ENCODE peak calls at places on chromosomes 13 and 19, in seven cellular contexts. B, Z, E, L, H, N and P are unnamed samples.

GRCh38 chr13:110807546-110807945 is 94.0 kb downstream of the ING1 start:
- DNase-seq in E (no peak), Z (no peak), N (no peak), L (no peak), B (no peak), H (no peak), P (no peak)

GRCh38 chr19:13163609-13164364 is 13.6 kb downstream of the IER2 start:
- DNase-seq in B (peak; percentile 94), L (peak; percentile 54), N (peak; percentile 54), Z (peak; percentile 36), H (peak; percentile 76), E (peak; percentile 73), P (peak; percentile 66)

GRCh38 chr13:45337395-45337794 is 3.6 kb downstream of the TPT1 start:
- DNase-seq in B (no peak), N (no peak), Z (no peak), L (no peak), H (no peak), E (no peak), P (no peak)

GRCh38 chr19:49927526-49928264 is 1.3 kb upstream of the ATF5 start:
- DNase-seq in Z (no peak), B (no peak), H (no peak), E (no peak), L (no peak), N (no peak), P (no peak)

GRCh38 chr19:13154911-13155471 is 4.8 kb downstream of the IER2 start:
- DNase-seq in Z (peak; percentile 85), N (peak; percentile 53), L (no peak), H (peak; percentile 61), E (peak; percentile 69), B (peak; percentile 61), P (peak; percentile 41)

GRCh38 chr19:13277104-13277809 is 127.0 kb downstream of the IER2 start:
- DNase-seq in N (peak; percentile 73), Z (peak; percentile 47), B (peak; percentile 76), H (peak; percentile 50), L (no peak), E (peak; percentile 28), P (peak; percentile 75)

GRCh38 chr19:12841094-12841493 is 2.8 kb downstream of the MAST1 start:
- DNase-seq in L (peak; percentile 73), Z (no peak), E (no peak), H (no peak), B (peak; percentile 63), N (peak; percentile 92), P (no peak)

GRCh38 chr13:21986602-21987001 is 315.7 kb downstream of the FGF9 start:
- DNase-seq in E (peak; percentile 76), L (no peak), H (peak; percentile 29), N (no peak), Z (no peak), B (no peak), P (no peak)

GRCh38 chr19:35031072-35031881 is 1.0 kb downstream of the SCN1B start:
- DNase-seq in B (no peak), L (peak; percentile 78), H (peak; percentile 58), N (peak; percentile 59), Z (no peak), E (peak; percentile 78), P (no peak)

GRCh38 chr13:20191902-20192469 is 752 bp downstream of the GJB2 start:
- DNase-seq in B (no peak), L (no peak), H (no peak), Z (no peak), E (no peak), N (no peak), P (no peak)
- H3K27ac ChIP-seq in B (no peak overlapping the region), L (no peak overlapping the region), H (no peak overlapping the region), Z (no peak overlapping the region), E (no peak overlapping the region), N (no peak overlapping the region), P (no peak overlapping the region)

DNA sequence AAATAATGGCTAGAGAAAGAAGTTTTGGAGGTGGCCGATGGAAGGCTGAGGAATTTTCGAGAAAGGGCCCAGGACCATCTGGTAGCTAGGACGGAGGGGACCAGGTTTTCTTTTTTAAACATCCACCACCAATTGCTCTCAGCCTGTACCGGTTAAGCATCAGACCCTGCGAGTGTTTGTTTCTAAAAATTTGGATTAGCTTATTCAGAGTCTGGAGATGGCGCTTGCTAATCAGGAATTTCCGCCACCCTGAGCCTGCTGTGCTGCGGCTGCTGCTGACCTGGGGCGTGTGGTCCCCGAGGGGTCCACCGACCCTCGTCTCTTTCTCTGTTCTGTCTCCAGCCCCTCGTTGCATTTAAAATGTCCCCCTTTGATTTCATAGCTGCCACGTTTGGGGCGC is 2.0 kb downstream of the UHRF1 start:
- DNase-seq in N (no peak), B (no peak), L (no peak), Z (no peak), H (no peak), E (no peak), P (peak; percentile 14)
- H3K27ac ChIP-seq in N (no peak overlapping the region), B (peak overlapping the region; percentile 81), L (peak overlapping the region; percentile 54), Z (peak overlapping the region; percentile 23), H (no peak overlapping the region), E (no peak overlapping the region), P (peak overlapping the region; percentile 89)

GRCh38 chr13:44311011-44311481 is 62.6 kb upstream of the SERP2 start:
- DNase-seq in N (no peak), B (no peak), E (peak; percentile 39), L (no peak), Z (no peak), H (no peak), P (no peak)

GRCh38 chr13:44312131-44312530 is 61.5 kb upstream of the SERP2 start:
- DNase-seq in B (no peak), H (no peak), E (no peak), Z (no peak), N (no peak), L (no peak), P (no peak)

GRCh38 chr13:44309771-44310767 is 63.6 kb upstream of the SERP2 start:
- DNase-seq in Z (no peak), B (no peak), E (peak; percentile 53), L (no peak), N (peak; percentile 41), H (peak; percentile 50), P (no peak)

GRCh38 chr13:44313674-44314073 is 60.0 kb upstream of the SERP2 start:
- DNase-seq in B (no peak), Z (no peak), E (no peak), L (no peak), N (no peak), H (no peak), P (peak; percentile 87)

GRCh38 chr13:44312898-44313551 is 60.6 kb upstream of the SERP2 start:
- DNase-seq in B (no peak), H (no peak), L (no peak), Z (no peak), E (no peak), N (no peak), P (peak; percentile 82)
- H3K27ac ChIP-seq in B (peak overlapping the region; percentile 98), H (no peak overlapping the region), L (no peak overlapping the region), Z (no peak overlapping the region), E (no peak overlapping the region), N (no peak overlapping the region), P (peak overlapping the region; percentile 94)

DNA sequence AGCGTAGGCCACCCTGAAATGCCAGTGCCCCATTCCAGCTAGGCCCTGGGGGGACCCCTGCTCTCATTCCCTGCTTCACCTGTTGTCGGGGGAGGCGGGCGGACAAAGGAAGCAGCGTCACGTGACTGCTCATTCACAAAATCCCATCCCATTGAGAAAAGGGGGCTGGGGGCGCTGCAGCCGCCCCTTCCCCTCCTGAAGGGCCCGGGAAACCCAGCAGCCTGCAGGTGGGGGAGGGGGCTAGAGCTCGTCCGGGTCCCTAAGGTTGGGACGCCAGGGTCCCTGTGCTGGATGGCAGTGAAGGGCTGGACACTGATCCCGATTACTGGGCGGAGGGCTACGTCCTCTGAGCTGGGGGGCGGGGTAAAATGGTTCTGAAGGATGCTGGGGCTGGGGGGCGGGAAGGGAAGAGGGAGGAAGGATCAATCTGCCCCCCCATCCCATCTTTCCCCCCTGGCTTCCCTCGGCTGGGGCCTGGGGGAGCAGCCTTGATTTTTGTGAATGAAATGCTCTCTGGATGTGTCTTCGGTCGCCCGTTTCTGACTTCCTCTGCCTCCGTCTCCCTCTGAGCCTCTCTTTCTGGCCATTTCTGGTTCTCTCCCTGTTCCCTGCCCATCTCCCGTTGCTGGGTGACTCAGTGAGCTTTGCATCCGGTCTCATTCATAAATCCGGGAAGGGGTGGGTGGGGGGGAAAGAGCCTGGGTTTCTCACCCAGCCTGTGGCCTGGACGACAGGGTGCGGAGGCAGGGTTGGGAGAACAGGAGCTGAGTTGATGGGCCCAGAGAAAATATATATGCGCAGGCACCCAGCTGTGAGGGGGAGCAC is 816 bp downstream of the SPRED3 start:
- DNase-seq in H (no peak), N (peak; percentile 41), Z (no peak), E (no peak), B (peak; percentile 80), L (peak; percentile 52), P (peak; percentile 72)
- H3K27ac ChIP-seq in H (no peak overlapping the region), N (no peak overlapping the region), Z (no peak overlapping the region), E (no peak overlapping the region), B (peak overlapping the region; percentile 95), L (peak overlapping the region; percentile 88), P (peak overlapping the region; percentile 35)

DNA sequence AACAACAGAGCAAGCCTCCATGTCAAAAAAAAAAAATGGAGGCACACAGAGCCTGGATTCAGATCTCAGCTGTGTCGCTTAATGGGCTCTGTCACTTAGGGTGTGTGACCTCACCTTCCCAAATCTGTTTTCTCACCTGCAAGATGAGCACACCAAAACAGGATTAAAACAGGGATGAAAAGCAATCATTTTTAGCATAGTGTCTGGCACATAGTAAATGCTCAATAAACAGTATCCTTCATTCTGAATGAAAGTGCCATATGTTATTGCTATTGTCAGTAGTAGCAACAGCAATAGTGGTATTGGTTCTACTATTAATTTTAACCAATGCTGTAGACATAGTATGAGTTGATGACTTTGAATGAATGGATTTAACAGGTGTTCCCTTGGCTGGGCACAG is 23.3 kb downstream of the SAMD4B start:
- DNase-seq in Z (no peak), L (no peak), N (no peak), H (no peak), E (no peak), B (no peak), P (no peak)
- H3K27ac ChIP-seq in Z (no peak overlapping the region), L (peak overlapping the region; percentile 92), N (no peak overlapping the region), H (no peak overlapping the region), E (peak overlapping the region; percentile 76), B (no peak overlapping the region), P (no peak overlapping the region)

GRCh38 chr19:40948580-40949299 is 42.3 kb upstream of the CYP2B6 start:
- DNase-seq in E (no peak), L (no peak), Z (no peak), B (no peak), N (no peak), H (no peak), P (no peak)
- H3K27ac ChIP-seq in E (no peak overlapping the region), L (no peak overlapping the region), Z (no peak overlapping the region), B (no peak overlapping the region), N (no peak overlapping the region), H (no peak overlapping the region), P (no peak overlapping the region)

DNA sequence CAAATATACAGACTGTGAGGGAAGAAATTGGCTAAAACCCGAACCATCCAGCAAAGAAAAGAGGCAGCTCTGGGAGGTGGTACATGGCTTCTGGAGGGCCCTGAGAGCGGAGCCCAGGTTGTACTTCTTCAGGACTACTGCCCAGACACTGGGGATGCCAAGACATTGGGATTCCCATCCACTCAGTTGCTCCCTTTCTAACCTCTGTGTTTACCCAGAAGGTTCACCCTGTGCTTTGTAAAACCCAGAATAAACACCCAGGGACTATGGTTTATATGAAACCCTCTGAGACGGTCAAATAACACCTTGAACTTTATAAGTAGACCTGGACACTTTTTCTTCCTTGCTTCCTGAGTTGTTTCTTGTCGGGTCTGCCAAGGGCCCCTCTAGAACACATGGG is 9.7 kb downstream of the MEIOSIN start:
- DNase-seq in Z (no peak), H (no peak), B (no peak), L (no peak), E (no peak), N (no peak), P (no peak)
- H3K27ac ChIP-seq in Z (no peak overlapping the region), H (no peak overlapping the region), B (no peak overlapping the region), L (no peak overlapping the region), E (no peak overlapping the region), N (no peak overlapping the region), P (no peak overlapping the region)